ENCODE peak calls at places on chromosomes 5 and 9, in six cellular contexts. M is heart right ventricle, P is IMR-90, H is uterus, F is left lung, I is hepatocyte. R is an unnamed sample. For H3K36me3, the result is how much of the 10 kb centered on the place peaks cover.

GRCh38 chr9:137971477-137972138 is 94.0 kb downstream of the CACNA1B start:
- DNase-seq in P (no peak), I (peak), H (peak), F (no peak), M (no peak), R (no peak)

GRCh38 chr5:139063664-139064054 is 134.5 kb downstream of the SIL1 start:
- DNase-seq in H (no peak), M (no peak), I (no peak), F (no peak), P (no peak), R (no peak)

GRCh38 chr9:134130503-134131375 is 5.1 kb upstream of the WDR5 start:
- DNase-seq in P (peak), H (peak), I (peak), F (peak), M (peak), R (peak)

GRCh38 chr5:112546946-112547647 is 128.0 kb upstream of the EPB41L4A start:
- DNase-seq in I (no peak), H (no peak), F (no peak), M (no peak), P (no peak), R (no peak)

GRCh38 chr9:115193777-115194176 is 75.8 kb upstream of the TNC start:
- DNase-seq in I (no peak), H (no peak), P (no peak), F (no peak), M (no peak), R (no peak)

GRCh38 chr5:124059200-124059599 is 547.2 kb downstream of the CSNK1G3 start:
- DNase-seq in P (no peak), M (no peak), H (no peak), F (no peak), I (no peak), R (no peak)

GRCh38 chr5:36599986-36600779 is 6.2 kb upstream of the SLC1A3 start:
- DNase-seq in H (no peak), P (peak), I (no peak), F (no peak), M (no peak), R (no peak)

GRCh38 chr9:87909310-87910041 is 8.3 kb upstream of the SPATA31C1 start:
- DNase-seq in I (peak), H (no peak), M (no peak), P (no peak), F (no peak), R (no peak)

GRCh38 chr9:113452206-113452605 is 11.3 kb upstream of the RGS3 start:
- DNase-seq in H (no peak), F (no peak), M (no peak), I (no peak), P (no peak), R (no peak)

GRCh38 chr5:154237946-154238345 is 47.4 kb downstream of the GALNT10 start:
- DNase-seq in M (no peak), F (no peak), P (no peak), H (no peak), I (no peak), R (no peak)

GRCh38 chr5:58122993-58123392 is 336.9 kb downstream of the PLK2 start:
- DNase-seq in F (no peak), H (no peak), P (no peak), I (no peak), M (no peak), R (no peak)

GRCh38 chr9:20732118-20732517 is 48.1 kb downstream of the FOCAD start:
- DNase-seq in F (no peak), M (no peak), P (peak), H (no peak), I (no peak), R (no peak)

GRCh38 chr5:59320420-59320819 is 573.1 kb downstream of the PDE4D start:
- DNase-seq in P (no peak), H (no peak), F (no peak), M (no peak), I (no peak), R (no peak)

GRCh38 chr5:38559427-38559826 is 3.0 kb upstream of the LIFR start:
- DNase-seq in F (no peak), I (no peak), H (no peak), P (no peak), M (no peak), R (no peak)

GRCh38 chr9:3240651-3241268 is 285.0 kb downstream of the RFX3 start:
- DNase-seq in I (peak), F (peak), P (peak), H (peak), M (peak), R (peak)

GRCh38 chr5:11322133-11322532 is 561.1 kb upstream of the DAP start:
- DNase-seq in I (no peak), M (no peak), H (no peak), F (no peak), P (no peak), R (no peak)

GRCh38 chr5:158837908-158838307 is 261.8 kb downstream of the EBF1 start:
- DNase-seq in P (no peak), F (no peak), I (no peak), M (no peak), H (no peak), R (no peak)

GRCh38 chr5:43515678-43516048 is 715 bp upstream of the C5orf34 start:
- DNase-seq in M (no peak), P (no peak), I (peak), H (no peak), F (no peak), R (no peak)

GRCh38 chr9:96218821-96219614 is 83.0 kb downstream of the HSD17B3 start:
- DNase-seq in I (no peak), F (no peak), P (no peak), M (no peak), H (peak), R (no peak)

GRCh38 chr9:74953235-74953741 is 576 bp upstream of the C9orf40 start:
- DNase-seq in F (no peak), P (no peak), H (no peak), M (peak), I (no peak), R (no peak)

GRCh38 chr5:136020383-136021015 is 8.3 kb upstream of the TGFBI start:
- DNase-seq in F (peak), H (peak), P (peak), M (no peak), I (peak), R (no peak)

GRCh38 chr5:62627901-62628300 is 49.3 kb downstream of the LRRC70 start:
- DNase-seq in M (no peak), P (no peak), F (no peak), H (no peak), I (no peak), R (no peak)

GRCh38 chr9:131807131-131807990 is 67.5 kb upstream of the RAPGEF1 start:
- DNase-seq in M (no peak), P (no peak), F (no peak), H (no peak), I (no peak), R (no peak)

GRCh38 chr5:28117273-28118065 is 1079.1 kb upstream of the CDH9 start:
- DNase-seq in F (no peak), H (no peak), M (no peak), I (no peak), P (no peak), R (no peak)

GRCh38 chr5:25119654-25120053 is 474.9 kb upstream of the CDH10 start:
- DNase-seq in M (no peak), F (no peak), P (no peak), H (no peak), I (peak), R (peak)

GRCh38 chr5:172278356-172278755 is 5.2 kb downstream of the UBTD2 start:
- DNase-seq in P (no peak), F (no peak), H (no peak), M (no peak), I (no peak), R (no peak)

DNA sequence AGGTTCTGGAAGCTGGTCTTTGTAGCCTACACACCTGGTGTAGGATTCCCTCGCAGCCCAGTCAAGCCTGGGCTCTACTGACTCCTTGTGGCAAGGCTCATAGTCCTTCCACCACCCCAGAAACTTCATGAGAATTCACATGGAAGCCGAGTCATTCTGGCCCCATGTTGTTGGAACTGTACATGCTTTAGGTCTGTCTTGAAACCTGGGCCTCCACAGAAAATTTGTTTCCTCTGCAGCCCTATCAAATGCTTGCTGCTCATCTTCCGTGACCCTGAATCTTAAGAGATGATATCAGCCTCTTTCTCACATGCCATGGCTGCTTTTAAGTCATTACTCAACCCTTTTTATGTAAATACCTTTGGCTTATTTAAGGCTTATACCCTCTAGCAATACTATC is 113.4 kb upstream of the GRHPR start:
- DNase-seq in F (no peak), M (no peak), P (peak), H (no peak), I (peak), R (peak)
- TF ChIP-seq CTCF in F (no peak), M (peak), P (peak), H (no peak), I (peak), R (peak)

DNA sequence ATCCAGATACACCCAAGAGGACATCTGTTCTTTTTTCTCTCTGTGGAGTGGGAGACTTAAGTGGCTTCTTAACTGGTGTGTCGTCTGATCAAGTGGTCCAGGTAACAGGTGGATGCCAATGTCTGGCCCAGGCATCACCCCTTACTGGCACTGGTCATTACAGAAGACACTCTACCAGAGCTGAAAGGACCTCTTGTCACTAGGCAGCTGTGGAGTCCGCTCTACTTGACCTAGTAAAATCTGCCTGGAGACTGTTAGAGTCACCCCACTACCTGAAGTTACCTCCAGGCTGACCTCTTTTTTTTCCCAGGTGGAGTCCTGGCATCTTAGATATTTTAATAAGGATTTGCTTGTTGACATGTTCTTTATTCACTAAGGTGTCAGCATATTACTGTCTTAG is 22.5 kb downstream of the FXN start:
- DNase-seq in H (no peak), P (no peak), F (no peak), I (no peak), M (no peak), R (no peak)
- H3K36me3 ChIP-seq in H (under half), P (under half), F (under half), I (under half), M (under half), R (under half)

DNA sequence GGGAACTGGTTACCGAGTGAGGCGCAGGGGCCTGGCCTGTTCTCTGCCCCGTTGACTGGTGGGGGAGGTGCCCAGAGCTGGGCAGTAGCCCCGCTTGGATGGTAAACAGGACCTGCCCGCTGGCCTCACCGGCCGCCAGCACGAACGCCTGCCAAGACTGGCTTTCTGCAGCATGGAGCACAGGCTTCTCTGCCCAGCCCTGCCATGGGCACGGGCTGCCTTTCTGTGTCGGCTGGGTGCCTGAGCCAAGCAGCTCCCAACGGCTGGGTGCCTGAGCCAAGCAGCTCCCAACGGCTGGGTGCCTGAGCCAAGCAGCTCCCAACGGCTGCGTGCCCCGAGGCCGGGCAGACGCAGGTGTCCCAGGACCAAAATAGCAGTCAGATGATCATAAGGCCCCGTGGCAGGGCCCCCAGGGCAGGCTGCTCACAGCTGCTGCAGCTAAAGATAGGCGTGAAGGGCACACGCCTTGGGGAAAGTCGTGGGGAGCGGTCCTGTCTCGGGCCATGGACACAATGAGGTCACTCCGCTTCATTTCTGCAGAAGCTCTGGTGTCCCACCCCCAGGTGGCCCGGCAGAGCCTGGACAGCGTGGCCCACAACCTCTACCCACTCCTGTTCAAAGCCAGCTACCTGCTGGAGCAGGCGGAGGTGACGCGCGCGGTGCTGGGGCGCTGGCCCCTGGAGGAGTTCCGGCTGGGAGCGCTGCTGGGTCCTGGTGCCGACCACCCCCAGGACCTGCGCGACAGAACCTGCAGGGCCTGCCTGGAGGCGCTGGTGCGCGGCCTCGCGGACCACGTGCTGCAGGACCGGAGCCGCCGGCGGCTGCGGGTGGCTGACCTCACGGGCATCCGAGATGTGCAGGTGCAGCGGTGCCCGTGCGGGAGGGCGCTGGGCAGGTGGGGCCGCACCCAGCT is at the start of gene LRRC14B:
- DNase-seq in M (peak), H (no peak), F (no peak), P (no peak), I (no peak), R (no peak)
- H3K4me3 ChIP-seq in M (peak), H (no peak), F (no peak), P (no peak), I (no peak), R (no peak)

GRCh38 chr5:32522429-32523143 is 62.8 kb upstream of the SUB1 start:
- DNase-seq in P (peak), F (peak), M (no peak), I (no peak), H (peak), R (no peak)

GRCh38 chr5:32526815-32527214 is 58.5 kb upstream of the SUB1 start:
- DNase-seq in I (no peak), F (no peak), M (no peak), H (no peak), P (no peak), R (no peak)

GRCh38 chr5:32520995-32521394 is 64.4 kb upstream of the SUB1 start:
- DNase-seq in H (no peak), F (no peak), P (peak), M (no peak), I (no peak), R (no peak)

GRCh38 chr5:32520326-32520725 is 65.0 kb upstream of the SUB1 start:
- DNase-seq in I (no peak), P (peak), F (no peak), H (no peak), M (no peak), R (no peak)

GRCh38 chr5:32523625-32524024 is 61.7 kb upstream of the SUB1 start:
- DNase-seq in F (no peak), M (no peak), P (no peak), I (no peak), H (no peak), R (no peak)
- TF ChIP-seq CTCF in F (no peak), M (no peak), P (no peak), I (no peak), H (no peak), R (peak)

GRCh38 chr5:151264113-151264512 is 11.1 kb downstream of the GM2A start:
- DNase-seq in P (peak), H (no peak), F (no peak), M (no peak), I (no peak), R (no peak)

GRCh38 chr5:151262532-151262931 is 9.5 kb downstream of the GM2A start:
- DNase-seq in M (no peak), I (no peak), H (no peak), F (no peak), P (no peak), R (no peak)

GRCh38 chr5:151270599-151270998 is 17.6 kb downstream of the GM2A start:
- DNase-seq in P (peak), F (no peak), H (no peak), I (peak), M (no peak), R (no peak)

GRCh38 chr5:151267481-151268275 is 14.7 kb downstream of the GM2A start:
- DNase-seq in M (no peak), F (no peak), I (no peak), P (no peak), H (no peak), R (no peak)
- H3K36me3 ChIP-seq in M (under half), F (under half), I (under half), P (under half), H (under half), R (under half)

GRCh38 chr9:14104501-14104900 is 209.4 kb downstream of the NFIB start:
- DNase-seq in I (no peak), H (no peak), M (no peak), P (no peak), F (no peak), R (no peak)
- H3K4me3 ChIP-seq in I (no peak), H (no peak), M (no peak), P (no peak), F (no peak), R (no peak)

GRCh38 chr5:17257705-17258273 is 40.4 kb downstream of the BASP1 start:
- DNase-seq in M (no peak), I (no peak), H (no peak), F (no peak), P (peak), R (no peak)
- TF ChIP-seq CTCF in M (no peak), I (no peak), H (no peak), F (no peak), P (no peak), R (no peak)

R was measured in Caco-2.